ENCODE peak calls at places on chromosomes 11 and 22, in seven cellular contexts. Q, X, C, B, Z, O and S are unnamed samples.

GRCh38 chr11:93858376-93858775 is 8.0 kb upstream of the VSTM5 start:
- DNase-seq in Q (no peak), X (no peak), C (no peak), B (no peak), Z (no peak), O (no peak), S (no peak)

GRCh38 chr22:49789289-49790141 is 38.2 kb downstream of the BRD1 start:
- DNase-seq in Q (no peak), X (peak; percentile 42), C (no peak), B (no peak), Z (no peak), O (peak; percentile 31), S (no peak)

GRCh38 chr11:18608373-18608772 is 8.8 kb downstream of the MISFA start:
- DNase-seq in Q (no peak), X (no peak), C (peak; percentile 56), B (no peak), Z (no peak), O (no peak), S (no peak)

GRCh38 chr11:117646419-117646818 is 150.6 kb downstream of the DSCAML1 start:
- DNase-seq in Q (no peak), X (no peak), C (no peak), B (no peak), Z (no peak), O (no peak), S (no peak)

GRCh38 chr11:64864473-64865285 is 13.7 kb downstream of the EHD1 start:
- DNase-seq in Q (no peak), X (peak; percentile 42), C (peak; percentile 53), B (no peak), Z (peak; percentile 32), O (peak; percentile 66), S (peak; percentile 82)

GRCh38 chr11:128568166-128568778 is 19.1 kb downstream of the ETS1 start:
- DNase-seq in Q (no peak), X (no peak), C (no peak), B (no peak), Z (no peak), O (no peak), S (no peak)

GRCh38 chr22:50307891-50308596 is 598 bp upstream of the PLXNB2 start:
- DNase-seq in Q (no peak), X (no peak), C (no peak), B (no peak), Z (no peak), O (no peak), S (no peak)

GRCh38 chr22:40056163-40056958 is 61.6 kb downstream of the FAM83F start:
- DNase-seq in Q (no peak), X (no peak), C (no peak), B (no peak), Z (no peak), O (no peak), S (no peak)

GRCh38 chr22:39839917-39840510 is 53.5 kb downstream of the ENTHD1 start:
- DNase-seq in Q (peak; percentile 2), X (no peak), C (no peak), B (no peak), Z (no peak), O (no peak), S (no peak)

GRCh38 chr11:57391111-57391510 is 661 bp upstream of the PRG2 start:
- DNase-seq in Q (no peak), X (no peak), C (no peak), B (no peak), Z (no peak), O (no peak), S (no peak)

GRCh38 chr11:66863428-66864125 is 6.7 kb downstream of the LRFN4 start:
- DNase-seq in Q (no peak), X (no peak), C (no peak), B (no peak), Z (no peak), O (peak; percentile 70), S (no peak)

GRCh38 chr11:2914475-2915195 is 14.6 kb downstream of the PHLDA2 start:
- DNase-seq in Q (no peak), X (no peak), C (no peak), B (no peak), Z (no peak), O (no peak), S (no peak)

GRCh38 chr11:115317428-115318185 is 186.6 kb downstream of the CADM1 start:
- DNase-seq in Q (no peak), X (no peak), C (no peak), B (no peak), Z (no peak), O (no peak), S (no peak)

GRCh38 chr11:123137496-123138270 is 57.4 kb downstream of the CLMP start:
- DNase-seq in Q (peak; percentile 19), X (peak; percentile 72), C (peak; percentile 33), B (no peak), Z (no peak), O (peak; percentile 54), S (no peak)

GRCh38 chr11:6563121-6563619 is 40.2 kb downstream of the RRP8 start:
- DNase-seq in Q (no peak), X (no peak), C (no peak), B (no peak), Z (no peak), O (no peak), S (no peak)

GRCh38 chr11:95671768-95672167 is 117.8 kb downstream of the FAM76B start:
- DNase-seq in Q (no peak), X (no peak), C (no peak), B (no peak), Z (no peak), O (no peak), S (no peak)

GRCh38 chr11:10366568-10367331 is 61.9 kb downstream of the ADM start:
- DNase-seq in Q (peak; percentile 31), X (peak; percentile 92), C (peak; percentile 94), B (peak; percentile 96), Z (peak; percentile 44), O (peak; percentile 81), S (peak; percentile 66)

GRCh38 chr22:48185071-48185470 is 1422.6 kb downstream of the TBC1D22A start:
- DNase-seq in Q (no peak), X (no peak), C (no peak), B (no peak), Z (no peak), O (no peak), S (no peak)

GRCh38 chr22:32396255-32396654 is 15.8 kb downstream of the RTCB start:
- DNase-seq in Q (no peak), X (no peak), C (no peak), B (no peak), Z (no peak), O (no peak), S (no peak)

GRCh38 chr11:85099522-85099921 is 527.6 kb downstream of the DLG2 start:
- DNase-seq in Q (no peak), X (no peak), C (no peak), B (no peak), Z (no peak), O (no peak), S (no peak)

GRCh38 chr11:131626761-131627160 is 256.3 kb downstream of the NTM start:
- DNase-seq in Q (no peak), X (no peak), C (no peak), B (no peak), Z (no peak), O (no peak), S (no peak)

GRCh38 chr11:62542750-62543567 is 3.6 kb downstream of the AHNAK start:
- DNase-seq in Q (peak; percentile 65), X (peak; percentile 79), C (peak; percentile 75), B (peak; percentile 82), Z (peak; percentile 64), O (peak; percentile 87), S (peak; percentile 56)

GRCh38 chr22:39954584-39955055 is 5.6 kb upstream of the TMA7B start:
- DNase-seq in Q (no peak), X (peak; percentile 18), C (no peak), B (no peak), Z (no peak), O (no peak), S (no peak)

GRCh38 chr11:97794876-97795275 is 1225.9 kb upstream of the CNTN5 start:
- DNase-seq in Q (no peak), X (no peak), C (no peak), B (no peak), Z (no peak), O (no peak), S (no peak)

GRCh38 chr22:49159711-49160110 is 668.0 kb downstream of the BRD1 start:
- DNase-seq in Q (no peak), X (no peak), C (no peak), B (no peak), Z (no peak), O (no peak), S (no peak)

GRCh38 chr11:117071344-117071787 is 26.9 kb downstream of the SIK3 start:
- DNase-seq in Q (no peak), X (peak; percentile 71), C (peak; percentile 38), B (peak; percentile 89), Z (peak; percentile 91), O (peak; percentile 54), S (no peak)

GRCh38 chr11:86508604-86509471 is 134.2 kb downstream of the CCDC81 start:
- DNase-seq in Q (no peak), X (no peak), C (no peak), B (peak; percentile 84), Z (no peak), O (no peak), S (peak; percentile 28)

GRCh38 chr22:19085233-19086043 is 36.8 kb downstream of the DGCR2 start:
- DNase-seq in Q (peak; percentile 51), X (no peak), C (peak; percentile 64), B (peak; percentile 18), Z (no peak), O (no peak), S (peak; percentile 38)

GRCh38 chr22:38614331-38615122 is 41.7 kb downstream of the FAM227A start:
- DNase-seq in Q (no peak), X (no peak), C (no peak), B (peak; percentile 12), Z (peak; percentile 15), O (no peak), S (no peak)

GRCh38 chr11:134376150-134376921 is 35.7 kb downstream of the B3GAT1 start:
- DNase-seq in Q (no peak), X (no peak), C (no peak), B (no peak), Z (no peak), O (no peak), S (no peak)

GRCh38 chr11:100687032-100687629 is at the start of gene ARHGAP42:
- DNase-seq in Q (peak; percentile 57), X (peak; percentile 36), C (peak; percentile 61), B (peak; percentile 74), Z (peak; percentile 49), O (peak; percentile 77), S (peak; percentile 40)
- TF ChIP-seq POLR2A in Q (no peak), X (peak; percentile 38), C (no peak), B (peak; percentile 38), Z (peak; percentile 24), O (peak; percentile 65), S (peak; percentile 39)

GRCh38 chr22:20221421-20222340 is 46.4 kb downstream of the RTN4R start:
- DNase-seq in Q (no peak), X (no peak), C (no peak), B (no peak), Z (no peak), O (no peak), S (no peak)
- TF ChIP-seq POLR2A in Q (no peak), X (no peak), C (no peak), B (no peak), Z (no peak), O (no peak), S (no peak)

GRCh38 chr11:1763336-1763795 is 361 bp downstream of the CTSD start:
- DNase-seq in Q (no peak), X (no peak), C (no peak), B (no peak), Z (no peak), O (no peak), S (peak; percentile 60)
- TF ChIP-seq POLR2A in Q (no peak), X (no peak), C (no peak), B (no peak), Z (no peak), O (no peak), S (no peak)

GRCh38 chr11:45899448-45900174 is 7.5 kb downstream of the FREY1 start:
- DNase-seq in Q (peak; percentile 90), X (peak; percentile 78), C (peak; percentile 70), B (peak; percentile 82), Z (peak; percentile 61), O (peak; percentile 75), S (peak; percentile 99)
- TF ChIP-seq POLR2A in Q (no peak), X (no peak), C (no peak), B (no peak), Z (no peak), O (no peak), S (no peak)